ENCODE peak calls at places on chromosomes 13 and 19, in four cellular contexts. One of them, this sample, is unnamed.

GRCh38 chr13:21675095-21676007 is 4.5 kb downstream of the FGF9 start:
- DNase-seq in K562: no peak
- DNase-seq in H1: peak
- DNase-seq in IMR-90: no peak
- DNase-seq in this sample: no peak

GRCh38 chr19:2290441-2291184 is 8.6 kb upstream of the PEAK3 start:
- DNase-seq in IMR-90: no peak
- DNase-seq in H1: peak
- DNase-seq in K562: no peak
- DNase-seq in this sample: no peak

GRCh38 chr19:2552859-2553258 is 76.9 kb downstream of the GADD45B start:
- DNase-seq in IMR-90: no peak
- DNase-seq in H1: no peak
- DNase-seq in K562: no peak
- DNase-seq in this sample: peak

GRCh38 chr13:88303605-88304004 is 632.4 kb downstream of the SLITRK5 start:
- DNase-seq in K562: no peak
- DNase-seq in H1: no peak
- DNase-seq in IMR-90: no peak
- DNase-seq in this sample: no peak

GRCh38 chr19:27744926-27745844 is 1467.8 kb downstream of the UQCRFS1 start:
- DNase-seq in H1: no peak
- DNase-seq in IMR-90: no peak
- DNase-seq in K562: no peak
- DNase-seq in this sample: no peak

GRCh38 chr13:40457844-40458243 is 208.6 kb downstream of the FOXO1 start:
- DNase-seq in K562: no peak
- DNase-seq in H1: no peak
- DNase-seq in IMR-90: no peak
- DNase-seq in this sample: no peak

GRCh38 chr19:5447700-5448311 is 7.4 kb upstream of the ZNRF4 start:
- DNase-seq in H1: no peak
- DNase-seq in K562: no peak
- DNase-seq in IMR-90: no peak
- DNase-seq in this sample: no peak

GRCh38 chr13:105904034-105904742 is 631.3 kb downstream of the EFNB2 start:
- DNase-seq in K562: no peak
- DNase-seq in H1: no peak
- DNase-seq in IMR-90: no peak
- DNase-seq in this sample: no peak

GRCh38 chr19:17739121-17739875 is 12.0 kb upstream of the FCHO1 start:
- DNase-seq in IMR-90: no peak
- DNase-seq in H1: no peak
- DNase-seq in K562: peak
- DNase-seq in this sample: peak

GRCh38 chr19:27777242-27777641 is 1435.7 kb downstream of the UQCRFS1 start:
- DNase-seq in H1: no peak
- DNase-seq in IMR-90: no peak
- DNase-seq in K562: no peak
- DNase-seq in this sample: no peak

GRCh38 chr19:41555752-41556151 is 20.2 kb upstream of the CEACAM21 start:
- DNase-seq in K562: no peak
- DNase-seq in H1: no peak
- DNase-seq in IMR-90: no peak
- DNase-seq in this sample: no peak

GRCh38 chr13:24176351-24177101 is 16.0 kb downstream of the SPATA13 start:
- DNase-seq in K562: no peak
- DNase-seq in H1: no peak
- DNase-seq in IMR-90: no peak
- DNase-seq in this sample: no peak

GRCh38 chr19:3115411-3115810 is 20.4 kb upstream of the GNA15 start:
- DNase-seq in H1: no peak
- DNase-seq in IMR-90: no peak
- DNase-seq in K562: no peak
- DNase-seq in this sample: no peak

GRCh38 chr13:30186644-30187431 is 120.5 kb downstream of the KATNAL1 start:
- DNase-seq in H1: no peak
- DNase-seq in IMR-90: peak
- DNase-seq in K562: no peak
- DNase-seq in this sample: no peak

GRCh38 chr13:97367427-97367826 is 66.5 kb upstream of the RAP2A start:
- DNase-seq in IMR-90: peak
- DNase-seq in H1: no peak
- DNase-seq in K562: no peak
- DNase-seq in this sample: no peak

GRCh38 chr13:43905435-43906031 is 25.8 kb downstream of the LACC1 start:
- DNase-seq in IMR-90: peak
- DNase-seq in K562: peak
- DNase-seq in H1: no peak
- DNase-seq in this sample: no peak

GRCh38 chr13:36344173-36344572 is 2.0 kb downstream of the SPART start:
- DNase-seq in K562: peak
- DNase-seq in H1: no peak
- DNase-seq in IMR-90: peak
- DNase-seq in this sample: no peak

GRCh38 chr13:72782717-72783116 is 784 bp downstream of the PIBF1 start:
- DNase-seq in IMR-90: peak
- DNase-seq in K562: no peak
- DNase-seq in H1: no peak
- DNase-seq in this sample: no peak

GRCh38 chr13:32031815-32032345 is 306 bp downstream of the FRY start:
- DNase-seq in H1: no peak
- DNase-seq in IMR-90: no peak
- DNase-seq in K562: no peak
- DNase-seq in this sample: no peak
- TF ChIP-seq CHD1 in H1: no peak
- TF ChIP-seq CHD1 in IMR-90: no peak
- TF ChIP-seq CHD1 in K562: no peak
- TF ChIP-seq CHD1 in this sample: no peak

GRCh38 chr13:99665716-99666115 is 164.4 kb downstream of the TM9SF2 start:
- DNase-seq in IMR-90: no peak
- DNase-seq in H1: no peak
- DNase-seq in K562: no peak
- DNase-seq in this sample: no peak
- TF ChIP-seq CHD1 in IMR-90: no peak
- TF ChIP-seq CHD1 in H1: no peak
- TF ChIP-seq CHD1 in K562: no peak
- TF ChIP-seq CHD1 in this sample: no peak

DNA sequence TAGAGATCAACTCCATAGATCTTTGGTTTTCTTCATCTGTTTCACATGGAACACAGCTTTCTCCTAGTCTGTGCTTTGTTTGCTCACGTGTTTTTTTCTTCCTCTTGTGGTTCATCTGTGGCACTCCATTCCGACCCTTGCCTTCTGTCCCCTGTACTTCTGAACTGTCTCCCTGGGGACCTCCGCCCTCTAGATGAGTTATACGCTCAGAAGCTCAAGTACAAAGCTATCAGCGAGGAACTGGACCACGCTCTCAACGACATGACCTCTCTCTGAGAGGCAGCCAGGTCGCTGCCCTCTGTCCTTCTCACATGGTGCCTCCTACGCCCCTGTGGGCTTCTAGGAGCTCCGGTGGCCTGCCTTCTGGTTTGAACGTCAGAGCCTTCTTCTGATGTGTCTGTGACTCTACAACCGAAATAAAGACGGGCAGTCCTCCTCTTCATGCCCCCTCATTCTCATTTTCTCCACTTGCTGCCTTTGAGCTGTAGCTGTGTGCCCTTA is 16.6 kb upstream of the RAB8A start:
- DNase-seq in K562: no peak
- DNase-seq in H1: no peak
- DNase-seq in IMR-90: no peak
- DNase-seq in this sample: no peak
- TF ChIP-seq CHD1 in K562: no peak
- TF ChIP-seq CHD1 in H1: no peak
- TF ChIP-seq CHD1 in IMR-90: no peak
- TF ChIP-seq CHD1 in this sample: no peak

GRCh38 chr13:34695063-34695462 is 247.0 kb upstream of the NBEA start:
- DNase-seq in K562: no peak
- DNase-seq in IMR-90: no peak
- DNase-seq in H1: no peak
- DNase-seq in this sample: no peak

GRCh38 chr13:34700155-34700554 is 241.9 kb upstream of the NBEA start:
- DNase-seq in K562: no peak
- DNase-seq in H1: no peak
- DNase-seq in IMR-90: no peak
- DNase-seq in this sample: no peak

GRCh38 chr13:34696296-34696695 is 245.8 kb upstream of the NBEA start:
- DNase-seq in H1: no peak
- DNase-seq in IMR-90: no peak
- DNase-seq in K562: no peak
- DNase-seq in this sample: no peak

GRCh38 chr13:34698953-34699352 is 243.1 kb upstream of the NBEA start:
- DNase-seq in H1: no peak
- DNase-seq in IMR-90: no peak
- DNase-seq in K562: no peak
- DNase-seq in this sample: no peak

DNA sequence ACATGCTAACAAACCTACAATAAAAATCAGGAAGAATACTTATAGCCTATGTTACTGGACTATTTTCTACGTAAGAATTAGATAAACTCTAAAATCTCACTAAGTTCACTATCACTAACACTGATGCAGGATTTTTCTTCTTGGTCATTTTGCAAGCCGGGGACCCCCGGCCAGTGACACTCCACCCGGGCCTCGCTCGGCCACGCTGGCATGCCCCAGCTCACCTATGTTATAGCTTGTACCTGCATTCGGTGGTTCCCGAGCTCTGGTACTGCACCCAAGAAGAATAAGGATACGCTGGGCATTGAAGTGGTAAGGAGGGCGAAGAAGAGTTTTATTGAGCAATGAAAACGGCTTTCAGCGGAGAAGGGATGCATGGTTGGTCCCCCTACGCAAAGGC is 245.3 kb upstream of the NBEA start:
- DNase-seq in H1: no peak
- DNase-seq in K562: no peak
- DNase-seq in IMR-90: no peak
- DNase-seq in this sample: no peak
- TF ChIP-seq CHD1 in H1: no peak
- TF ChIP-seq CHD1 in K562: no peak
- TF ChIP-seq CHD1 in IMR-90: no peak
- TF ChIP-seq CHD1 in this sample: no peak

GRCh38 chr13:34939771-34940170 is 2.3 kb upstream of the NBEA start:
- DNase-seq in K562: no peak
- DNase-seq in H1: no peak
- DNase-seq in IMR-90: no peak
- DNase-seq in this sample: no peak
- TF ChIP-seq CHD1 in K562: no peak
- TF ChIP-seq CHD1 in H1: no peak
- TF ChIP-seq CHD1 in IMR-90: no peak
- TF ChIP-seq CHD1 in this sample: no peak

DNA sequence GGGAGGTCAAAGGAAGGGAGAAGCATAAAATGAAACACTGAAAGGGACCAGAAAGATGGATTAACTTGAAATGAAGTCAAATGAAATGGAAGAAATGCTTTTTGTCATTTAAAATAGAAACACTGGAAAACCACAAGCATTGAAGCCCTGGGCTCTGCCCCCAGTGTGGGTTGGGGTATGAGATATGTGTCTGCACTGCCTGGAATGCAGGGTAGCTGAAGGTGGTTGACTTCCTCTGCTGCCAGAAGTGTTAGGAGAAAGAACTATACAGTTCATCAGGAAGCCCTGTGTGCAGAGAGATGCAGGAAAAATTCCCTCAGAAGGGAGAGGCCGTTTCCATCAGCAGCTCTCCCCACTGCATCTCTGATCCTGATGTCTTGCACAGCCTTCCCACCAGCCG is 69.2 kb downstream of the DHRS12 start:
- DNase-seq in K562: no peak
- DNase-seq in H1: no peak
- DNase-seq in IMR-90: peak
- DNase-seq in this sample: no peak
- TF ChIP-seq CHD1 in K562: no peak
- TF ChIP-seq CHD1 in H1: no peak
- TF ChIP-seq CHD1 in IMR-90: no peak
- TF ChIP-seq CHD1 in this sample: no peak

This sample was measured in GM12878.